ENCODE peak calls at places on chromosomes 1 and 21, in four cellular contexts. P, J, T and R are unnamed samples.

GRCh38 chr1:148362141-148362929 is 120.8 kb downstream of the PPIAL4G start:
- DNase-seq in P (peak), T (no peak), J (no peak), R (no peak)

GRCh38 chr1:36199934-36200741 is 24.1 kb upstream of the THRAP3 start:
- DNase-seq in T (no peak), P (no peak), J (no peak), R (no peak)

GRCh38 chr21:37266515-37267221 is 466 bp downstream of the VPS26C start:
- DNase-seq in T (no peak), J (no peak), P (no peak), R (no peak)

GRCh38 chr1:74811421-74812179 is 78.6 kb downstream of the TYW3 start:
- DNase-seq in T (no peak), P (no peak), J (no peak), R (no peak)

GRCh38 chr1:33149453-33150190 is 32.2 kb downstream of the TRIM62 start:
- DNase-seq in P (no peak), J (no peak), T (no peak), R (no peak)

GRCh38 chr1:220060876-220061275 is 14.6 kb upstream of the EPRS1 start:
- DNase-seq in P (no peak), J (no peak), T (no peak), R (no peak)

GRCh38 chr1:150563340-150564038 is 14.3 kb downstream of the ADAMTSL4 start:
- DNase-seq in T (peak), J (no peak), P (peak), R (no peak)

GRCh38 chr1:29677028-29678024 is 441.0 kb downstream of the PTPRU start:
- DNase-seq in P (peak), J (no peak), T (no peak), R (no peak)

GRCh38 chr21:15617968-15618367 is 111.8 kb upstream of the USP25 start:
- DNase-seq in P (no peak), J (no peak), T (no peak), R (no peak)

GRCh38 chr1:30788580-30789387 is 31.2 kb upstream of the LAPTM5 start:
- DNase-seq in P (no peak), T (no peak), J (no peak), R (no peak)

GRCh38 chr1:12565094-12565965 is 52.7 kb downstream of the DHRS3 start:
- DNase-seq in T (peak), J (no peak), P (no peak), R (no peak)

GRCh38 chr1:112054504-112054903 is 65.0 kb upstream of the KCND3 start:
- DNase-seq in T (peak), P (no peak), J (no peak), R (no peak)

GRCh38 chr1:23369335-23370013 is at the start of gene ZNF436:
- DNase-seq in T (peak), P (no peak), J (peak), R (no peak)

GRCh38 chr1:22969224-22969829 is 3.3 kb downstream of the LACTBL1 start:
- DNase-seq in T (peak), P (peak), J (no peak), R (no peak)

GRCh38 chr21:18235545-18235944 is 9.1 kb upstream of the CHODL start:
- DNase-seq in J (no peak), T (no peak), P (no peak), R (no peak)
- TF ChIP-seq CTCF in J (no peak), T (no peak), P (no peak), R (no peak)

DNA sequence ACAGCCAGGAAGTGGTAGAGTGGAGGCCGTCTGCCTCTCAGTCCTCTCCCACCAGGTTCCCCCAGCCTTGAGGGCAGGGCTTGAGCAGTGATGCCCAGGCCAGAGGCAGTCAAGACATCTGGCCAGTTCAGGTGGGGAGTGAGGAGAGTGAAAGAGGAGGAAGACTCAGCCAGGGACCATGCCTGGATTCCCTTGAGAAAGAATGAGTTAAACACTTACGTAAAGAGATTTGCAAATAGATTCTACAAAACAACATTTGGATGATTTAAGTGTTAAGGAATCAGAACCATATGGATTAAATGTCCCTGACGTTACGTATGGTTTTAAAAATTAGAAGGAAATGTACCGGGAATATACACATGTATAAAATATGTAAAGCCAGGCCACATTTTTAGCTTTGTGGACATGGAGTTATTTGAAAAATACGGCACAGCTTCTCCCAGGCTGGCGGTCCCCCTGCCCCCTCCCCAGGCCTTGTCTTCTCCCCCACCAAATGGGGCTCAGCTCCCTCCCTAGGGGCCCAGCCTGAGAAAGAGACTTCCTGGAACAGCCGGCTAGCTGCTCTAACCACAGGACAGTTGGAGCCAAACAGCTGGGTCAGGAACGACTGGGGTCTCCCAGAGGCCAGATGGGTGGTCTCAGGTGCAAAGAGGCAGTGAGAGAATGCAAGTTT is 188.3 kb upstream of the EDN2 start:
- DNase-seq in J (no peak), P (no peak), T (no peak), R (no peak)
- TF ChIP-seq CTCF in J (no peak), P (no peak), T (no peak), R (no peak)

DNA sequence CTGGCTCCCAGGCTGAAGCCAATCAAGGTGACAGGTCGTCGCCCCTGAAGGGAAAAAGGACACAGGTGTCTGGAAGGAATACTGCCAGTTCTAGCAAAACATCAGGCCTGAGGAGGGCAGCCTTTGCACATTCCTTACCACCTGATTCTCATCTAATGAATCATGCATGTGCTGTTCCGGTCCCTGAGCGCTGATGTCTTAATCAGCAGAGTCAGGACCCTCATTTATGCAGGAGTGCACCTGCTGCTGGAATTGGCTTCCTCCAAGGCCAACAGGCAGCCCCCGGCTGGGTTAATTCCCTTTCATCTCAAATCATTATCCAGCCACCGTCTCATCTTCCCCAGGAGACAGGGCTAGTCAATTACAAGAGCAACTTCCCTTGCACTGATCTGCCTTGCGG is 62.3 kb downstream of the TMCO4 start:
- DNase-seq in P (no peak), T (peak), J (no peak), R (no peak)
- TF ChIP-seq CTCF in P (peak), T (no peak), J (no peak), R (no peak)

DNA sequence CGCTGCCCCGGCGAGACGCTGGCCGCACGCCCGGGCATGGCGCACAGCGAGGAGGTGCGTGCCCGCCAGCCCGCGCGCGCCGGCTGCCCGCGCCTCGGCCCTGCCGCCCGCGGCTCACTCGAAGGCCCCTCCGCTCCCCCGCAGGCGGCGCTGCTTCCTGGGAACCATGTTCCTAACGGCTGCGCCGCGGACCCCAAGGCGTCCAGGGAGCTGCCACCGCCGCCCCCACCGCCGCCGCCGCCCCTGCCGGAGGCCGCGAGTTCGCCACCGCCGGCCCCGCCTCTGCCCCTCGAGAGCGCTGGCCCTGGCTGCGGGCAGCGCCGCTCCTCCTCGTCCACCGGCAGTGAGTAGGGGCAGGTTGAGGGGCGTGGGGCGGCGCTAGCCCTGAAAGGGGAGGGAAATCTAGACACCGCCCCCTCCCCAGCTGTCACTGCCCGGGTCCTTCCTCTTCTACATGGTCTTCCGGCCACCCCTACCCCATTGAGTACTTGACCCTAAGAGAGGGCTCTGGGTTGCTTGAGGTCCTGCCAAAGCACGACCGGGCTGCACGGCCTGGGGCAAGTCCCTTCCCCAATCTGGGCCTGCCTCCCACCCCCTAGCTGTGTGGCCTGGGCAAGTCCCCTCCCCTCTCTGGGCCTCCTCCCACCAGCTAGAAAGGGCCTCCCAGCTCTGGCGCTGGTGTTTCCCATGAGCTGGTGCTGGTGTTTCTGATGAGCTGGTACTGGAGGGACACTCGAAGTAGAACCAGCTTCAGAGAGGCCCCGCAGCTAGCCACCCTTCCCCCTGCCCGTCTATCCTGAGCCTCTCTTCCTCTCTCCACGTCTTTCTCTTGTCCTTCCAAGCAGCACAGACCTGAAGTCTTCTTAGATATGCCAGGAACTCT is 17.0 kb downstream of the TNFRSF25 start:
- DNase-seq in J (no peak), P (peak), T (peak), R (no peak)
- TF ChIP-seq CTCF in J (no peak), P (no peak), T (no peak), R (no peak)

GRCh38 chr1:76138217-76138616 is 63.7 kb downstream of the ST6GALNAC3 start:
- DNase-seq in J (no peak), P (no peak), T (no peak), R (no peak)

GRCh38 chr1:76137746-76138145 is 63.2 kb downstream of the ST6GALNAC3 start:
- DNase-seq in J (no peak), P (no peak), T (no peak), R (no peak)

GRCh38 chr1:76142771-76143540 is 68.4 kb downstream of the ST6GALNAC3 start:
- DNase-seq in P (no peak), J (no peak), T (peak), R (no peak)

GRCh38 chr1:76141898-76142297 is 67.4 kb downstream of the ST6GALNAC3 start:
- DNase-seq in P (peak), J (no peak), T (no peak), R (no peak)

GRCh38 chr1:76140227-76140626 is 65.7 kb downstream of the ST6GALNAC3 start:
- DNase-seq in P (peak), T (peak), J (no peak), R (no peak)
- TF ChIP-seq CTCF in P (peak), T (peak), J (no peak), R (no peak)